ENCODE peak calls at places on chromosomes 12 and 14, in four cellular contexts. U is fibroblast of lung, R is Karpas-422, G is PC-9. K is an unnamed sample.

GRCh38 chr14:88424573-88424972 is 39.1 kb downstream of the SPATA7 start:
- DNase-seq in U (peak), R (no peak), G (no peak), K (no peak)

GRCh38 chr14:29842228-29842627 is 85.4 kb downstream of the PRKD1 start:
- DNase-seq in U (no peak), R (no peak), G (no peak), K (no peak)

GRCh38 chr14:82595466-82595865 is 1061.8 kb upstream of the SEL1L start:
- DNase-seq in U (no peak), R (no peak), G (no peak), K (no peak)

GRCh38 chr14:88043523-88043922 is 38.6 kb downstream of the GPR65 start:
- DNase-seq in U (no peak), R (no peak), G (no peak), K (no peak)

GRCh38 chr14:54532111-54533012 is 22.7 kb downstream of the CGRRF1 start:
- DNase-seq in U (no peak), R (peak), G (no peak), K (no peak)

GRCh38 chr12:2642896-2643425 is 151.8 kb upstream of the FKBP4 start:
- DNase-seq in U (no peak), R (no peak), G (no peak), K (no peak)

GRCh38 chr14:76876076-76876475 is 49.9 kb downstream of the LRRC74A start:
- DNase-seq in U (peak), R (peak), G (peak), K (peak)

GRCh38 chr12:14873440-14874185 is 12.0 kb downstream of the MGP start:
- DNase-seq in U (no peak), R (peak), G (no peak), K (no peak)

GRCh38 chr12:116592731-116593130 is 33.5 kb downstream of the MAP1LC3B2 start:
- DNase-seq in U (no peak), R (no peak), G (no peak), K (no peak)

GRCh38 chr12:66239295-66239694 is 50.3 kb downstream of the IRAK3 start:
- DNase-seq in U (no peak), R (no peak), G (no peak), K (no peak)

GRCh38 chr14:102187044-102187443 is 47.3 kb downstream of the WDR20 start:
- DNase-seq in U (peak), R (no peak), G (peak), K (no peak)

GRCh38 chr14:68589447-68590232 is 203.2 kb downstream of the ZFP36L1 start:
- DNase-seq in U (peak), R (no peak), G (no peak), K (no peak)

GRCh38 chr12:132571598-132571997 is 38.8 kb downstream of the LRCOL1 start:
- DNase-seq in U (no peak), R (no peak), G (no peak), K (no peak)

GRCh38 chr12:132572106-132572505 is 38.3 kb downstream of the LRCOL1 start:
- DNase-seq in U (no peak), R (no peak), G (no peak), K (no peak)

GRCh38 chr12:132569856-132570480 is 40.4 kb downstream of the LRCOL1 start:
- DNase-seq in U (no peak), R (no peak), G (no peak), K (no peak)

GRCh38 chr12:132571051-132571450 is 39.3 kb downstream of the LRCOL1 start:
- DNase-seq in U (no peak), R (no peak), G (no peak), K (no peak)

GRCh38 chr12:132570635-132571034 is 39.7 kb downstream of the LRCOL1 start:
- DNase-seq in U (no peak), R (no peak), G (no peak), K (no peak)
- H2AFZ ChIP-seq in U (no peak), R (no peak), G (no peak), K (no peak)

GRCh38 chr14:71168564-71168963 is 261.3 kb downstream of the PCNX1 start:
- DNase-seq in U (no peak), R (no peak), G (no peak), K (no peak)
- H2AFZ ChIP-seq in U (no peak), R (peak), G (no peak), K (no peak)

DNA sequence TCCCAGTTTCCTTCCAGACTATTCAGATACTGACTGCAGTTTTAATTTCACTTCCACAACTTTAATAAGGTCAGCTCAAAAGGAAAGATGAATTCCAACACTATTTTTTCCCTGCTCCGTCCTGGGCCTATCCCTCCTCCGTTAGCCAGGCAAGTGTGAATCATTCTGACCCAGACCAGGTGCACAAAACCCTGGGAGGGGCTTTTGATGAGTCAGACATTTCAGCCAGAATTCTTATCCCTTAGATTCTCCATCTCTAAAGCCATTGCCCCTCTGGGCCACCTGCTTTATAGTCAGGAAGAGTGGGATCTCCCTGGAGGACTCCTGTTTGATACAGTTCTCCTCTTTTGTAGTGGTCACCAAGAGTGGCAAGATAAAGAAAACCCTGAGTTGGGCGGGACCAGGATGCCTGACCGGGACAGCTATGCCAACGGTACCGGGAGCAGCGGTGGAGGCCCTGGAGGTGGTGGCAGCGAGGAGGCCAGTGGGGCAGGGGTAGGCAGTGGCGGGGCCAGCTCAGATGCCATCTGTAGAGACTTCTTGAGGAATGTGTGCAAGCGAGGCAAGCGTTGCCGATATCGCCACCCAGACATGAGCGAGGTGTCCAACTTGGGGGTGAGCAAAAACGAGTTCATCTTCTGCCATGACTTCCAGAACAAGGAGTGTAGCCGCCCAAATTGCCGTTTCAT is 2.2 kb downstream of the ZC3H10 start:
- DNase-seq in U (peak), R (no peak), G (no peak), K (no peak)
- H2AFZ ChIP-seq in U (no peak), R (no peak), G (no peak), K (no peak)

GRCh38 chr12:26327975-26328635 is 132.7 kb downstream of the SSPN start:
- DNase-seq in U (no peak), R (peak), G (no peak), K (no peak)
- H2AFZ ChIP-seq in U (no peak), R (peak), G (no peak), K (no peak)

DNA sequence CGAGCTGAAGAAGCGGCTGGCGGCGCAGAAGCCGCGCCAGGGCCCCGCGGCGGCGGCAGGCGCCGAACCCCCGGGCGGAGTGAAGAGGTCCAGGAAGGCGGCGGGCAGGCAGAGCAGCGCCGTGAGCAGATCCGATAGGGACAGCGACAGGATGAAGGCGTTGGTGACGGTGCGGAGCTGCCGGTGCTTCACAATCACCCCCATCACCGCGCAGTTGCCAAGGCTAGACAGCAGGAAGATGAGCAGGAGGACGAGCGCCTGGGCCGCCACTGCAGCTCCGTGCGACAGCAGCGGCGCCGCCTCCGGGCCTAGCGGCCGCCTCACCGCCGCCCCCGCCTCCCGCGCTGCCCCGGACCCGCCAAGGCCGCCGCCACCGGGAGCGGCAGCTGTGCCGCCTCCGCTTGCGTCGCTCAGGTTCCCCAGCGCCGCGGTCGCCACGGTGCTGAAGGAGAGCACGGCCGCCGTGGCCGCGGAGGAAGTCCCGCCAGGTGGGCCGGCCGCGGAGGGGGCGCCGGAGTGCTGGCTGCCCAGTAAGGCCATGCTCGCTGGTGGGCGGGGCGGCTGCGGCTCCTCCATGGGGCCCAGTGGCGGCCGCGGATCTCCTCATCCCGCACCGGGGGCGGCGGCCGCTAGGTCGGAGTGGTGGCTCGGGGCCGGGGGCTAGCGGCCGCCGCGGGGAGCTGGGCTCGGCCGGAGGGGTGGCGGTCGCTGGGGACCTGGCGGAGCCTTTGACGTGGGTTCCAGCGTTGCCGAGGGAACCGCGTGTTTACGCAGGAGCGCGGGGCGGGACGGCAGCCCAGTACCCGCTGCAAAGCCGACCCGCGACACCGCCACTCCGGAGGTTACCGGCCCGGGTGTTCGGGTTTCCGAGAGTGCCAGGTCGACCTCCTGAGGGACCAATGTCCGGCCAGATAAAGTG is at the start of gene GPR135:
- DNase-seq in U (peak), R (peak), G (no peak), K (peak)
- H2AFZ ChIP-seq in U (peak), R (peak), G (no peak), K (no peak)